ENCODE peak calls at places on chromosomes 7 and 10, in nine cellular contexts. U, R, Q, K, Z, I, V, Y and A are unnamed samples.

GRCh38 chr10:44931621-44932337 is 20.6 kb downstream of the TMEM72 start:
- DNase-seq in Y (no peak), K (no peak), U (no peak), I (no peak), Q (no peak), R (no peak), V (peak; percentile 56), Z (no peak), A (no peak)

GRCh38 chr10:121899727-121900126 is 28.1 kb downstream of the ATE1 start:
- DNase-seq in V (no peak), K (no peak), R (no peak), U (no peak), Z (no peak), I (no peak), Y (no peak), Q (no peak), A (no peak)

GRCh38 chr7:68892211-68892610 is 706.1 kb upstream of the AUTS2 start:
- DNase-seq in Z (no peak), K (peak; percentile 0), Q (no peak), V (no peak), U (peak; percentile 89), R (no peak), I (no peak), Y (no peak), A (no peak)

GRCh38 chr7:148261523-148261922 is 329.0 kb upstream of the C7orf33 start:
- DNase-seq in R (no peak), K (no peak), Q (no peak), I (no peak), Z (no peak), V (no peak), Y (no peak), U (no peak), A (no peak)

GRCh38 chr10:44995914-44996633 is 4.6 kb upstream of the ZNF22 start:
- DNase-seq in R (peak; percentile 40), V (peak; percentile 76), Z (no peak), Y (no peak), I (no peak), K (no peak), Q (no peak), U (no peak), A (no peak)

GRCh38 chr10:32004161-32004591 is 52.0 kb downstream of the KIF5B start:
- DNase-seq in Z (no peak), Y (no peak), Q (peak; percentile 11), V (no peak), I (no peak), U (no peak), K (no peak), R (no peak), A (no peak)

GRCh38 chr10:48494073-48494472 is 110.8 kb downstream of the ARHGAP22 start:
- DNase-seq in Z (no peak), Q (no peak), R (no peak), Y (no peak), U (peak; percentile 54), K (no peak), V (no peak), I (no peak), A (no peak)

GRCh38 chr10:88042162-88043100 is 179.0 kb downstream of the PTEN start:
- DNase-seq in V (no peak), U (no peak), Y (no peak), R (no peak), I (no peak), Z (no peak), K (peak; percentile 98), Q (no peak), A (no peak)

GRCh38 chr7:130294314-130294713 is 1.4 kb downstream of the CPA4 start:
- DNase-seq in R (no peak), I (no peak), Q (no peak), Z (no peak), V (no peak), K (peak; percentile 84), Y (no peak), U (no peak), A (no peak)

GRCh38 chr7:125908714-125909113 is 979.1 kb upstream of the POT1 start:
- DNase-seq in K (no peak), Q (no peak), Y (no peak), V (no peak), Z (no peak), U (no peak), I (no peak), R (no peak), A (no peak)